ENCODE peak calls at places on chromosome 19, in four cellular contexts. I is HEK293T, E is HepG2, P is K562. R is an unnamed sample.

GRCh38 chr19:46579286-46579944 is 21.7 kb upstream of the CALM3 start:
- DNase-seq in I (no peak), E (no peak), P (no peak), R (no peak)

GRCh38 chr19:45352062-45352461 is 11.5 kb downstream of the KLC3 start:
- DNase-seq in I (no peak), E (no peak), P (no peak), R (no peak)

GRCh38 chr19:47469719-47470118 is 2.0 kb downstream of the SLC8A2 start:
- DNase-seq in I (no peak), E (no peak), P (no peak), R (no peak)

GRCh38 chr19:48452255-48452654 is 3.1 kb upstream of the KCNJ14 start:
- DNase-seq in I (no peak), E (no peak), P (peak; percentile 20), R (no peak)

GRCh38 chr19:33988601-33989000 is 183.7 kb upstream of the LSM14A start:
- DNase-seq in I (no peak), E (no peak), P (no peak), R (no peak)

GRCh38 chr19:11578342-11579142 is 1.1 kb upstream of the ACP5 start:
- DNase-seq in I (no peak), E (peak; percentile 31), P (peak; percentile 79), R (peak; percentile 55)

GRCh38 chr19:4391701-4392543 is 8.4 kb downstream of the SH3GL1 start:
- DNase-seq in I (no peak), E (peak; percentile 84), P (no peak), R (no peak)

GRCh38 chr19:7442423-7442822 is 46.4 kb downstream of the PEX11G start:
- DNase-seq in I (no peak), E (no peak), P (no peak), R (no peak)

GRCh38 chr19:34365463-34366401 is 736 bp downstream of the GPI start:
- DNase-seq in I (peak; percentile 29), E (no peak), P (peak; percentile 64), R (peak; percentile 29)

GRCh38 chr19:46493236-46494114 is 2.2 kb downstream of the PNMA8B start:
- DNase-seq in I (no peak), E (no peak), P (peak; percentile 28), R (peak; percentile 64)

GRCh38 chr19:8641908-8642547 is 11.6 kb downstream of the NFILZ start:
- DNase-seq in I (peak; percentile 66), E (peak; percentile 71), P (peak; percentile 53), R (no peak)

GRCh38 chr19:49859838-49860715 is 7.3 kb downstream of the PNKP start:
- DNase-seq in I (no peak), E (no peak), P (no peak), R (no peak)

GRCh38 chr19:821976-822773 is 420 bp upstream of the PLPPR3 start:
- DNase-seq in I (no peak), E (no peak), P (peak; percentile 66), R (peak; percentile 63)

GRCh38 chr19:36423925-36424324 is 5.5 kb upstream of the ZFP82 start:
- DNase-seq in I (no peak), E (no peak), P (no peak), R (no peak)

GRCh38 chr19:11437955-11438354 is 2.5 kb downstream of the PRKCSH start:
- DNase-seq in I (no peak), E (no peak), P (no peak), R (no peak)

GRCh38 chr19:39154626-39155100 is 29.1 kb downstream of the PAK4 start:
- DNase-seq in I (peak; percentile 24), E (no peak), P (peak; percentile 73), R (peak; percentile 56)

GRCh38 chr19:2469102-2469914 is 6.6 kb upstream of the GADD45B start:
- DNase-seq in I (no peak), E (no peak), P (peak; percentile 59), R (no peak)
- TF ChIP-seq ELF4 in I (no peak), E (no peak), P (no peak), R (no peak)

DNA sequence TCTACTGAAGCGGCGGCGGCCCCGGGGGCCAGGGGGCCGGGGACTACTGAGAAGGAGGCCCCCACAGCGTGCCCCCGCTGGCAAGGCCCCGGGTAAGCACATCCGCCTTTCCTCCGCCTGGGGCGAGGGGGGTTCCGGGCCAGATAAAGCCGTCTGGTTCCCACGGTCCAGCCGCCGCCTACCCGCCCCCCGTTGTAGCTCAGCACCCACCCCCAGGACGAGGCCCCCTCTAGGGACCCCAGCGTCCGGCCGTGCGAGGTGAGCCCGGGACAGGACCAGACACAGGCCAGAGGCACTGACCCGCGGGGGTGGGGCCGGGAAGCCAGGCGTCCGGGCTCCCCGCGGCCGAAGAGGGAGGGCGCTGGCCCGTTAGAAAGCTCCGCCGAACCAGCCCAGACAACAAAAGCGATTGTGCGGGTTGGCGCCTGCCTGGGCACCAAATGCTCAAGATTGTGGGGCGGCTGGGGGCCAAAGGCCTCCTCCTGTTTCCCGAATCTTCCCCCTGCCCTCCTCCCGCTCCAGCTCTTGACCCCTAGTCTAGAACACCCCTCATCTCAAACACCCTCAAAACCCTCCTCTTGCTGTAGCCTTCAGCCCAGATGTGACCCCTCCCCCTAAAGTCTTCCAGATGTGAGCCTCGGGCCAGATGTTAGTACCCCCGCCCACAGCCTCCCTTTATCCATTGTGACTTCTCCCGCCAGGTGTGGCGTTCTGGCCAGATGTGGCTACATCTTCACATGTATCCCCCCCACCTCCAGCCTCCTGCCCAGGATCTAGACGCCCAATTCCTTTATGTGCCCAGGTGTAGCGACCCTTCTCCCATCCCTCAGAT is 867 bp upstream of the LTBP4 start:
- DNase-seq in I (no peak), E (no peak), P (no peak), R (no peak)
- TF ChIP-seq ELF4 in I (no peak), E (no peak), P (no peak), R (no peak)

DNA sequence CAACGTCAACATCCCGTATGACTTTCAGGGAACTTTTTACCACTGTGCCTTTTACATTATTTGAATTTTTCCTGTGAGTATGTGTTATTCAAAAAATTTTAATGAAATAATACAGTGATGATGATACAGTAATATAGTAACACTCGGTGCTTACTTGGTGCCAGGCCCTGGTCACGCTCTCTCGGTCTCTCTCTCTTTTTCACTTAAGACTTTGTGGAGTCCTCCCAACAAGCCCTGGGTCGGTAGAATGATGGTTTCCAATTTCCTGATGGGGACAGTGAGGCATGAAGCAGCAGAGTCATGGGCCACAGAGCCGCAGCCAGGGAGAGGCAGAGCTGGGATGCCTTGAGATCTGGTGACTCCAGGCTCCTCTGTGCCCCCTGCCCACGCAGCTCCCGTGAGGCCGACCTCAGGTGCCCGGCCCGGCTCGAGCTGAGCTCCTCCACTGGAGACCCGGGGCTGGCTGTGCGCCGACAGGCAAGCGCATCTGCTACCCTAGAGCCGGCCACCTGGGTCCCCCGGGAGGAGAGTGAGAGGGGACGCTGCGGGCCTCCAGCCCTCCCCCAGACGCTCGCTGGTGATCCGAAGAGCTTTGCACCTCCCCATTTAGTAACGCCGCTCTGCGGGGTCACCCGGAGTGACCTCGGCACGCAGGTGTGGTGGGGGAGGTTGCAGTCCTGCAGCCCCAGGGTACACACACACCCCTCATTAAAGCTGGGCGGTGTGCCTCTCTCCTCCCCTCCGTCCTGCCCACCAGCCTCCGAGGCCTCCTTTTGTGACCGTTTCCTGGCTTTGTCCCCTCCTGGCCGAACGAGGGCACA is 4.4 kb upstream of the SBK3 start:
- DNase-seq in I (no peak), E (peak; percentile 64), P (no peak), R (peak; percentile 70)
- TF ChIP-seq ELF4 in I (no peak), E (no peak), P (no peak), R (no peak)

GRCh38 chr19:14113762-14114414 is 3.7 kb downstream of the PRKACA start:
- DNase-seq in I (peak; percentile 38), E (no peak), P (peak; percentile 77), R (peak; percentile 74)
- TF ChIP-seq ELF4 in I (no peak), E (no peak), P (no peak), R (no peak)

GRCh38 chr19:42207767-42208259 is 9.7 kb downstream of the DEDD2 start:
- DNase-seq in I (no peak), E (no peak), P (peak; percentile 47), R (no peak)
- TF ChIP-seq ELF4 in I (no peak), E (no peak), P (peak; percentile 12), R (no peak)

DNA sequence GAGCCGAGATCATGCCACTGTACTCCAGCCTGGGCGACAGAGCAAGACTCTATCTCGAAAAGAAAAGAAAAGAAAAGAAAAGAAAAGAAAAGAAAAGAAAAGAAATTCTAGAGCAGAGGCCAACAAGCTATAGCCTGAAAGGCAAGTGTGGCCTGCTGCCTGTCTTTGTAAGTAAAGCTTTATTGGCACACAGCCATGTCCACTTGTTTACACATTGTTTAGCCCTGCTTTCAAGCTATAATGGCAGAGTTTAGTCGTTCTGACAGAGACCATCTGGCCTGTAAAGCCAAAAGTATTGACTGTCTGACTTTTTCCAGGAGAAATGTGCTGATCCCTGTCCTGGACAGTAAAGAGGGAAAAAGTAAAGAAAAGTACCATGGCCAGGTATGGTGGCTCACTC is 18.3 kb downstream of the NWD1 start:
- DNase-seq in I (no peak), E (peak; percentile 10), P (no peak), R (no peak)
- TF ChIP-seq ELF4 in I (no peak), E (no peak), P (no peak), R (no peak)

GRCh38 chr19:2064788-2065524 is 13.9 kb upstream of the MKNK2 start:
- DNase-seq in I (no peak), E (no peak), P (no peak), R (no peak)
- TF ChIP-seq ELF4 in I (no peak), E (no peak), P (no peak), R (no peak)

GRCh38 chr19:53328967-53329366 is 4.6 kb upstream of the ZNF845 start:
- DNase-seq in I (no peak), E (no peak), P (peak; percentile 47), R (peak; percentile 68)
- TF ChIP-seq ELF4 in I (no peak), E (no peak), P (no peak), R (no peak)

DNA sequence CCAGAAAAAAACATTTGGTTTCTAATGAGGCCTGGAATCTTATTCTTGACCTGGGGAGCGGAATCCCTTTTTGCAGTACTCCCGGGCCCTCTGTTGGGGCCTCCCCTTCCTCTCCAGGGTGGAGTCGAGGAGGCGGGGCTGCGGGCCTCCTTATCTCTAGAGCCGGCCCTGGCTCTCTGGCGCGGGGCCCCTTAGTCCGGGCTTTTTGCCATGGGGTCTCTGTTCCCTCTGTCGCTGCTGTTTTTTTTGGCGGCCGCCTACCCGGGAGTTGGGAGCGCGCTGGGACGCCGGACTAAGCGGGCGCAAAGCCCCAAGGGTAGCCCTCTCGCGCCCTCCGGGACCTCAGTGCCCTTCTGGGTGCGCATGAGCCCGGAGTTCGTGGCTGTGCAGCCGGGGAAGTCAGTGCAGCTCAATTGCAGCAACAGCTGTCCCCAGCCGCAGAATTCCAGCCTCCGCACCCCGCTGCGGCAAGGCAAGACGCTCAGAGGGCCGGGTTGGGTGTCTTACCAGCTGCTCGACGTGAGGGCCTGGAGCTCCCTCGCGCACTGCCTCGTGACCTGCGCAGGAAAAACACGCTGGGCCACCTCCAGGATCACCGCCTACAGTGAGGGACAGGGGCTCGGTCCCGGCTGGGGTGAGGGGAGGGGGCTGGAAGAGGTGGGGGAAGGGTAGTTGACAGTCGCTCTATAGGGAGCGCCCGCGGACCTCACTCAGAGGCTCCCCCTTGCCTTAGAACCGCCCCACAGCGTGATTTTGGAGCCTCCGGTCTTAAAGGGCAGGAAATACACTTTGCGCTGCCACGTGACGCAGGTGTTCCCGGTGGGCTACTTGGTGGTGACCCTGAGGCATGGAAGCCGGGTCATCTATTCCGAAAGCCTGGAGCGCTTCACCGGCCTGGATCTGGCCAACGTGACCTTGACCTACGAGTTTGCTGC is at the start of gene ICAM4:
- DNase-seq in I (peak; percentile 34), E (peak; percentile 63), P (peak; percentile 80), R (peak; percentile 71)
- TF ChIP-seq ELF4 in I (no peak), E (no peak), P (no peak), R (no peak)

R was measured in WTC11.